ENCODE peak calls at places on chromosome 7, in five cellular contexts. B, Y, U, E and W are unnamed samples.

GRCh38 chr7:22082553-22082885 is 136.8 kb upstream of the CDCA7L start:
- DNase-seq in B (no peak), Y (peak), U (no peak), E (no peak), W (no peak)

GRCh38 chr7:516606-517456 is 2.8 kb downstream of the PDGFA start:
- DNase-seq in B (no peak), Y (peak), U (no peak), E (no peak), W (peak)

GRCh38 chr7:117834983-117835664 is 38.1 kb downstream of the CTTNBP2 start:
- DNase-seq in B (no peak), Y (no peak), U (no peak), E (no peak), W (no peak)

GRCh38 chr7:157544226-157544625 is 207.4 kb downstream of the DNAJB6 start:
- DNase-seq in B (peak), Y (no peak), U (no peak), E (no peak), W (no peak)

GRCh38 chr7:39659356-39660013 is 36.1 kb downstream of the RALA start:
- DNase-seq in B (no peak), Y (no peak), U (no peak), E (no peak), W (no peak)

GRCh38 chr7:151666886-151667285 is 147.2 kb upstream of the RHEB start:
- DNase-seq in B (no peak), Y (no peak), U (no peak), E (no peak), W (no peak)

GRCh38 chr7:101308245-101309085 is 13.1 kb downstream of the IFT22 start:
- DNase-seq in B (peak), Y (peak), U (no peak), E (no peak), W (peak)

GRCh38 chr7:128322040-128322643 is 21.6 kb downstream of the RBM28 start:
- DNase-seq in B (no peak), Y (peak), U (no peak), E (no peak), W (peak)

GRCh38 chr7:2143981-2144595 is 88.7 kb downstream of the MAD1L1 start:
- DNase-seq in B (no peak), Y (peak), U (no peak), E (no peak), W (no peak)

GRCh38 chr7:4286281-4286680 is 395.8 kb upstream of the FOXK1 start:
- DNase-seq in B (no peak), Y (no peak), U (no peak), E (no peak), W (no peak)

GRCh38 chr7:143909863-143910262 is 7.9 kb upstream of the TCAF1 start:
- DNase-seq in B (no peak), Y (no peak), U (no peak), E (no peak), W (no peak)

GRCh38 chr7:100435401-100436304 is 644 bp downstream of the PPP1R35 start:
- DNase-seq in B (peak), Y (peak), U (peak), E (no peak), W (peak)

GRCh38 chr7:29454899-29455451 is 108.7 kb upstream of the PRR15 start:
- DNase-seq in B (no peak), Y (no peak), U (no peak), E (no peak), W (no peak)

GRCh38 chr7:40008218-40008815 is 58.3 kb downstream of the CDK13 start:
- DNase-seq in B (no peak), Y (peak), U (no peak), E (no peak), W (peak)

GRCh38 chr7:142898377-142899235 is 13.1 kb upstream of the TRPV6 start:
- DNase-seq in B (no peak), Y (no peak), U (no peak), E (no peak), W (no peak)

GRCh38 chr7:78080241-78080640 is 281.7 kb downstream of the PHTF2 start:
- DNase-seq in B (no peak), Y (no peak), U (no peak), E (no peak), W (no peak)

GRCh38 chr7:53904355-53904754 is 637.8 kb upstream of the VSTM2A start:
- DNase-seq in B (no peak), Y (no peak), U (no peak), E (no peak), W (no peak)

GRCh38 chr7:54783952-54784351 is 24.9 kb upstream of the SEC61G start:
- DNase-seq in B (no peak), Y (no peak), U (no peak), E (no peak), W (no peak)

GRCh38 chr7:124255041-124255667 is 222.3 kb upstream of the TMEM229A start:
- DNase-seq in B (no peak), Y (no peak), U (no peak), E (no peak), W (no peak)

GRCh38 chr7:29921404-29922010 is 68.1 kb downstream of the SCRN1 start:
- DNase-seq in B (no peak), Y (peak), U (no peak), E (peak), W (peak)

GRCh38 chr7:46848944-46849343 is 733.0 kb downstream of the TNS3 start:
- DNase-seq in B (no peak), Y (peak), U (no peak), E (no peak), W (no peak)

GRCh38 chr7:18753972-18754610 is 258.5 kb downstream of the HDAC9 start:
- DNase-seq in B (no peak), Y (peak), U (no peak), E (no peak), W (peak)

GRCh38 chr7:24836084-24836483 is 78.8 kb upstream of the GSDME start:
- DNase-seq in B (no peak), Y (no peak), U (no peak), E (no peak), W (no peak)

GRCh38 chr7:105791926-105792325 is 84.5 kb downstream of the ATXN7L1 start:
- DNase-seq in B (no peak), Y (no peak), U (no peak), E (no peak), W (no peak)

GRCh38 chr7:36967387-36967786 is 243.1 kb upstream of the AOAH start:
- DNase-seq in B (peak), Y (peak), U (no peak), E (peak), W (peak)

GRCh38 chr7:155786491-155786890 is 25.8 kb downstream of the SHH start:
- DNase-seq in B (peak), Y (no peak), U (no peak), E (no peak), W (no peak)

GRCh38 chr7:124263232-124263827 is 230.5 kb upstream of the TMEM229A start:
- DNase-seq in B (no peak), Y (no peak), U (no peak), E (peak), W (no peak)

GRCh38 chr7:78063758-78064157 is 265.2 kb downstream of the PHTF2 start:
- DNase-seq in B (no peak), Y (no peak), U (no peak), E (no peak), W (no peak)

GRCh38 chr7:22667562-22668239 is 59.3 kb upstream of the IL6 start:
- DNase-seq in B (no peak), Y (peak), U (no peak), E (peak), W (peak)

GRCh38 chr7:116167177-116167576 is 43.2 kb upstream of the TES start:
- DNase-seq in B (no peak), Y (no peak), U (no peak), E (no peak), W (no peak)

GRCh38 chr7:87369216-87369615 is 23.8 kb downstream of the CROT start:
- DNase-seq in B (no peak), Y (no peak), U (no peak), E (no peak), W (no peak)
- H3K4me3 ChIP-seq in B (no peak), Y (no peak), U (no peak), E (no peak), W (no peak)

DNA sequence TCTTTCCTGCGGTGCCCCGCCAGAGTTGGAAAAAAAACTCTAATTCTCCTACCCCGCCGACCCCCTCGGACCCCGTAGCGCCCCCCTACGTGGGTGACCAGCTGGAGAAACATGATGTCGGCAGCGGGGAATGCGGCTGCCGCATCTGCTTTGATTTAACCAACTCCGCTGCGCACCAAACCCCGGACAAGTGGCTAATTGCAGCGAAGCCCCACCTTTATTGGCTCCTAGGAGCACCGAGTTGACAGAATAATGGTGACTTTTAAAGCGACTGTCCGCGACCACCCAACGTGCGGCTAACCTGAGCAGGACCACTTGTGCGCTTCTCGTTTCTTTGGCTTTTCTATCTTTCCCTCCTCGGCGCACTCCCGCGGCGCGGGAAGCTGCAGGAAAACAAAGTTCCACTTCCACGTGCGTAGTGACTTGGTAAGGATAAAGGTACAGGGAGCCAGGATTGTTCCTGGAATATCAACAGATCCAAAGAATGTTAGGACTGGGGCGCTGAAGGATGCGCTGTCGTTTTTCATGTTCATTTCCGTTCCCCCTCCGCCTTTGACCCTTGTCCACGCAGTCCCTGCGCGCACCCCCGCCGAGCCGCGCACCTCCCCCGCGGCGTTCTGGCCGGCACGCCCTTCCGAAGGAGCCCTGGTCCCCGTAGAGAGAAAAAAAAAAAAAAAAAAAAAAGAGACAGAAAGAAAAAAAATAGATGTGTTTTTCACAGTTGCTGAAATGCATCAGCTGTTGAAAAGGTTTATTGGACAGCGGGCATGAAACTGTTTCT is 1.4 kb downstream of the WNT16 start:
- DNase-seq in B (no peak), Y (no peak), U (no peak), E (no peak), W (no peak)
- TF ChIP-seq CTCF in B (no peak), Y (no peak), U (no peak), E (no peak), W (no peak)

DNA sequence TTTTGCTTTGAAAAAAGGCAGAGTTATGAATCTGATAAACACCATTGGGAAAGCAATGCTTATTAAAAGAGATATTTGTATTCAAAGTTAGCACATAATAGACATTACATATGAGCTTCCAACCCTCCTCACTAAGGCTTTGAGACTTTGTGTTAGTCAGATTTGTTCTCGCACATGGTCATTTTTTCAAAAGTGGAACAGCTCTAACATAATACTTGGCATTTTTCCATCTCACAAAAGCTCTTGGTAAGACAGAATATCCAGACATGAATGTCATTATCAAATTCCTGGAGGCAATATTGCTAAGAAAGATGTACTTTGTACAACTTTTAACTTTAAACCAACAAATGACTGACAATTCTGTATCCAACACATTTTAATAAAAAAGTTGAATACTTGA is 292.4 kb upstream of the SMIM30 start:
- DNase-seq in B (no peak), Y (no peak), U (no peak), E (no peak), W (no peak)
- H3K4me3 ChIP-seq in B (no peak), Y (no peak), U (no peak), E (no peak), W (no peak)

GRCh38 chr7:75033826-75034225 is 39.8 kb downstream of the RCC1L start:
- DNase-seq in B (no peak), Y (peak), U (no peak), E (no peak), W (no peak)

GRCh38 chr7:75038508-75038907 is 35.1 kb downstream of the RCC1L start:
- DNase-seq in B (no peak), Y (no peak), U (no peak), E (no peak), W (no peak)

GRCh38 chr7:75028299-75028698 is 45.3 kb downstream of the RCC1L start:
- DNase-seq in B (no peak), Y (no peak), U (no peak), E (no peak), W (no peak)

DNA sequence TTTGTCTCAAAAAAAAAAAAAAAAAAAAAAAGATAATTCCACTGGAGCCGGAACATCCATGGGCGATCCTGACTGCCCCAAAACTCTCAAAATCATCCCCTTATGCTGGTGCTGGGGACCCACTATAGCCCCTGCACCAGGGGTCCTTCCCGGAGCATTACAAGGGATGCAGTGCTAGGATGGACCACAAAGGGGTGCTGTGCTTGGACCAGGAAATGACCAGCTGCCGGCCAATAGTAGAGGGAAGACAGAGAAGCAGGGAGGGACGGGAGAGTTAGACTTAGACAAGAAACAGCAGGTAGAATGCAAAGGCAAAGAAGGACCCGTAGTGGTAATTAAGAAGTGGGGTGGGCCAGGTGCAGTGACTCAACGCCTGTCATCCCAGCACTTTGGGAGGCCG is 40.5 kb downstream of the RCC1L start:
- DNase-seq in B (no peak), Y (no peak), U (no peak), E (no peak), W (peak)
- TF ChIP-seq CTCF in B (no peak), Y (no peak), U (no peak), E (peak), W (peak)